ENCODE peak calls at places on chromosomes 6 and 20, in four cellular contexts. O is cardiac muscle cell, Z is right atrium auricular region, G is colonic mucosa. I is an unnamed sample.

GRCh38 chr6:72624557-72625160 is 2.8 kb downstream of the KCNQ5 start:
- DNase-seq in G (no peak), O (peak; percentile 44), Z (no peak), I (no peak)

GRCh38 chr6:71236926-71237425 is 51.6 kb upstream of the OGFRL1 start:
- DNase-seq in O (no peak), Z (no peak), G (no peak), I (no peak)

GRCh38 chr6:110415297-110415916 is at the start of gene DDO:
- DNase-seq in O (peak; percentile 42), Z (peak; percentile 87), G (peak; percentile 47), I (no peak)

GRCh38 chr20:3532089-3532615 is 61.3 kb downstream of the ATRN start:
- DNase-seq in Z (no peak), O (no peak), G (no peak), I (no peak)

GRCh38 chr6:21204951-21205350 is 388.6 kb upstream of the SOX4 start:
- DNase-seq in G (no peak), O (no peak), Z (no peak), I (no peak)

GRCh38 chr6:82118150-82118562 is 129.4 kb downstream of the IBTK start:
- DNase-seq in Z (no peak), O (peak; percentile 54), G (no peak), I (no peak)

GRCh38 chr6:98634569-98634968 is 199.8 kb upstream of the POU3F2 start:
- DNase-seq in O (no peak), G (no peak), Z (no peak), I (no peak)

GRCh38 chr20:57426156-57426769 is 35.1 kb downstream of the RBM38 start:
- DNase-seq in G (no peak), O (no peak), Z (no peak), I (no peak)

GRCh38 chr6:72720464-72720863 is 98.6 kb downstream of the KCNQ5 start:
- DNase-seq in G (no peak), O (peak; percentile 52), Z (no peak), I (no peak)

GRCh38 chr6:51648236-51648635 is 439.2 kb downstream of the PKHD1 start:
- DNase-seq in G (no peak), Z (no peak), O (no peak), I (no peak)

GRCh38 chr6:138682722-138683521 is 90.6 kb upstream of the CCDC28A start:
- DNase-seq in Z (no peak), G (no peak), O (peak; percentile 44), I (peak; percentile 38)

GRCh38 chr6:19805146-19805515 is 32.0 kb upstream of the ID4 start:
- DNase-seq in G (no peak), Z (no peak), O (no peak), I (no peak)

GRCh38 chr20:46979603-46980241 is 85.1 kb downstream of the EYA2 start:
- DNase-seq in Z (no peak), O (no peak), G (no peak), I (peak; percentile 16)

GRCh38 chr20:33871362-33871761 is 60.2 kb downstream of the CHMP4B start:
- DNase-seq in G (peak; percentile 53), O (peak; percentile 50), Z (no peak), I (no peak)

GRCh38 chr20:63617092-63617875 is 9.6 kb downstream of the GMEB2 start:
- DNase-seq in Z (no peak), O (no peak), G (no peak), I (no peak)

GRCh38 chr6:16602035-16602434 is 159.2 kb downstream of the ATXN1 start:
- DNase-seq in Z (no peak), G (no peak), O (no peak), I (no peak)

GRCh38 chr6:158076548-158076947 is 91.5 kb downstream of the SERAC1 start:
- DNase-seq in Z (no peak), G (no peak), O (no peak), I (no peak)

GRCh38 chr20:45157977-45158376 is 16.7 kb upstream of the PI3 start:
- DNase-seq in G (peak; percentile 75), O (peak; percentile 96), Z (no peak), I (no peak)

GRCh38 chr6:122069933-122070332 is 329.5 kb upstream of the HSF2 start:
- DNase-seq in Z (no peak), O (no peak), G (no peak), I (no peak)

GRCh38 chr6:115667478-115667996 is 393.2 kb downstream of the FRK start:
- DNase-seq in G (no peak), Z (no peak), O (no peak), I (peak; percentile 25)

GRCh38 chr20:47662483-47663353 is 122.6 kb downstream of the SULF2 start:
- DNase-seq in G (no peak), Z (no peak), O (no peak), I (no peak)

GRCh38 chr6:117483645-117484016 is 1.2 kb downstream of the DCBLD1 start:
- DNase-seq in O (peak; percentile 54), Z (no peak), G (no peak), I (no peak)

GRCh38 chr6:69647726-69648125 is 149.1 kb downstream of the LMBRD1 start:
- DNase-seq in G (no peak), Z (no peak), O (no peak), I (no peak)

GRCh38 chr6:124433369-124434064 is 528.7 kb upstream of the RNF217 start:
- DNase-seq in Z (no peak), O (no peak), G (no peak), I (no peak)

GRCh38 chr20:25553819-25554296 is 31.5 kb downstream of the NINL start:
- DNase-seq in G (no peak), O (peak; percentile 76), Z (no peak), I (no peak)

GRCh38 chr6:109834595-109835437 is 143.3 kb upstream of the GPR6 start:
- DNase-seq in G (no peak), O (no peak), Z (no peak), I (peak; percentile 72)

GRCh38 chr20:2798814-2799213 is 1.6 kb downstream of the CPXM1 start:
- DNase-seq in G (no peak), Z (no peak), O (peak; percentile 27), I (no peak)

GRCh38 chr20:53574819-53575218 is 18.8 kb downstream of the ZNF217 start:
- DNase-seq in Z (peak; percentile 57), G (no peak), O (no peak), I (no peak)

GRCh38 chr20:38363004-38363747 is 16.9 kb downstream of the LBP start:
- DNase-seq in O (no peak), Z (no peak), G (no peak), I (no peak)

GRCh38 chr6:47574789-47575188 is 97.2 kb downstream of the CD2AP start:
- DNase-seq in O (no peak), Z (no peak), G (no peak), I (no peak)

GRCh38 chr6:131657630-131658111 is 20.6 kb downstream of the ENPP3 start:
- DNase-seq in O (peak; percentile 40), Z (no peak), G (no peak), I (no peak)

GRCh38 chr6:26383624-26384417 is 913 bp downstream of the BTN2A2 start:
- DNase-seq in O (peak; percentile 41), G (peak; percentile 61), Z (no peak), I (peak; percentile 48)

GRCh38 chr6:106448000-106448426 is 87.5 kb downstream of the CRYBG1 start:
- DNase-seq in O (no peak), G (no peak), Z (no peak), I (no peak)

GRCh38 chr20:19620471-19620870 is 137.6 kb upstream of the RIN2 start:
- DNase-seq in Z (no peak), O (no peak), G (no peak), I (no peak)

GRCh38 chr6:45557454-45557853 is 179.7 kb upstream of the SUPT3H start:
- DNase-seq in G (no peak), O (no peak), Z (no peak), I (no peak)
- H3K4me3 ChIP-seq in G (no peak overlapping the region), O (no peak overlapping the region), Z (no peak overlapping the region), I (no peak overlapping the region)

GRCh38 chr6:161434331-161434730 is 160.5 kb upstream of the AGPAT4 start:
- DNase-seq in O (peak; percentile 52), G (no peak), Z (no peak), I (no peak)

GRCh38 chr6:161435426-161436065 is 161.7 kb upstream of the AGPAT4 start:
- DNase-seq in O (peak; percentile 58), Z (no peak), G (no peak), I (no peak)

GRCh38 chr6:161434921-161435411 is 161.1 kb upstream of the AGPAT4 start:
- DNase-seq in O (peak; percentile 96), G (no peak), Z (no peak), I (no peak)

GRCh38 chr6:161432546-161432945 is 158.7 kb upstream of the AGPAT4 start:
- DNase-seq in O (no peak), Z (no peak), G (no peak), I (no peak)

GRCh38 chr6:161429921-161430490 is 156.1 kb upstream of the AGPAT4 start:
- DNase-seq in G (no peak), Z (no peak), O (peak; percentile 67), I (no peak)
- TF ChIP-seq CTCF in G (no peak), Z (no peak), O (peak; percentile 49), I (no peak)

GRCh38 chr20:35734777-35735649 is 7.0 kb downstream of the RBM39 start:
- DNase-seq in G (no peak), Z (no peak), O (no peak), I (no peak)

GRCh38 chr20:35734374-35734773 is 7.7 kb downstream of the RBM39 start:
- DNase-seq in Z (no peak), G (no peak), O (no peak), I (no peak)

GRCh38 chr20:35738410-35739179 is 3.5 kb downstream of the RBM39 start:
- DNase-seq in G (no peak), O (no peak), Z (no peak), I (no peak)

GRCh38 chr20:35737865-35738333 is 4.2 kb downstream of the RBM39 start:
- DNase-seq in G (no peak), O (no peak), Z (no peak), I (no peak)

GRCh38 chr20:35735828-35736470 is 6.1 kb downstream of the RBM39 start:
- DNase-seq in G (no peak), Z (no peak), O (no peak), I (peak; percentile 39)
- H3K4me3 ChIP-seq in G (no peak overlapping the region), Z (no peak overlapping the region), O (no peak overlapping the region), I (no peak overlapping the region)

DNA sequence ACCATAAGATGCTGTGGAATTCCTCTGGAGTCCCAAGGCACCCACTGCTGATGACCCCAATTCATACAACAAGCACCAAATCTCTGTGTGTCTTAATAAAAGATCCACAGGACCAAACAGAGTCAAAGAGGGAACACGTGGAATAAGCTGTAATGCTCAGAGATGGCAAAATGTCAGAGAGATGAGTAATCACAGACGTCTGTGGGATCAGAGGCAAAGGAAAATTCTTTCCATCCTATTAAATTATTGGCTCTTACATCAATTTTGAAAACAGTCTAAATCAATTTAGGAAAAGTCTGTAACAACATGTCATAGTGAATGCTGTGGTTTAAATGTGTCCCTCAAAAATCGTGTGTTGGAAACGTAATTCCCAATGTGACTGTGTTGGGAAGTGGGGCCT is 17.5 kb upstream of the SAMD3 start:
- DNase-seq in O (peak; percentile 57), Z (no peak), G (no peak), I (no peak)
- TF ChIP-seq CTCF in O (no peak), Z (no peak), G (no peak), I (no peak)

DNA sequence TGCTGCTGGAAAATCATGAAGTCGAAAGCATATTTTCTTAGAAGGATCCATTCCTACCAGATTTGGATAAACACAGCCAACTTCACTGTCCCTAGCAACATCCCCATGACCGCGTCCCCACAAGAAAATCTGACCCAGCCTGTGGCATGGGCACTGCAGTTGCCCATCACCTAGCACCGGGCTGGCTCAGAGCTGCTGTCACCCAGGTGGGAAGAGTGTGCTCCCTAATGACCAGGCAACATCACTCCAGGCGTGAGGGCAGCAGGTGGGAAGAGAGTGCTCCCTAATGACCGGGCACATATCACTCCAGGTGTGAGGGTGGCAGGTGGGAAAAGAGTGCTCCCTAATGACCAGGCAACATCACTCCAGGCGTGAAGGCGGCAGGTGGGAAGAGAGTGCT is 238.0 kb downstream of the TBXT start:
- DNase-seq in Z (no peak), G (no peak), O (no peak), I (no peak)
- H3K4me3 ChIP-seq in Z (no peak overlapping the region), G (no peak overlapping the region), O (no peak overlapping the region), I (no peak overlapping the region)

I was measured in WERI-Rb-1.